ENCODE peak calls at places on chromosomes 5 and 9, in eight cellular contexts. One of them, this sample, is unnamed.

GRCh38 chr5:80119337-80119736 is 84.2 kb downstream of the THBS4 start:
- DNase-seq in body of pancreas: no peak
- DNase-seq in iPS DF 6.9: no peak
- DNase-seq in astrocyte: no peak
- DNase-seq in fibroblast of lung: no peak
- DNase-seq in neural progenitor cell: no peak
- DNase-seq in CD8-positive, alpha-beta T cell: no peak
- DNase-seq in HCT116: no peak
- DNase-seq in this sample: no peak

GRCh38 chr5:169431386-169431785 is 130.4 kb upstream of the SLIT3 start:
- DNase-seq in neural progenitor cell: no peak
- DNase-seq in iPS DF 6.9: no peak
- DNase-seq in astrocyte: no peak
- DNase-seq in fibroblast of lung: no peak
- DNase-seq in body of pancreas: no peak
- DNase-seq in CD8-positive, alpha-beta T cell: no peak
- DNase-seq in HCT116: no peak
- DNase-seq in this sample: peak; percentile 57

GRCh38 chr5:51816427-51816826 is 433.2 kb downstream of the ISL1 start:
- DNase-seq in body of pancreas: no peak
- DNase-seq in iPS DF 6.9: no peak
- DNase-seq in neural progenitor cell: no peak
- DNase-seq in fibroblast of lung: no peak
- DNase-seq in astrocyte: no peak
- DNase-seq in CD8-positive, alpha-beta T cell: no peak
- DNase-seq in HCT116: no peak
- DNase-seq in this sample: peak; percentile 82

GRCh38 chr5:157068339-157068738 is 9.4 kb upstream of the HAVCR1 start:
- DNase-seq in astrocyte: no peak
- DNase-seq in HCT116: no peak
- DNase-seq in fibroblast of lung: no peak
- DNase-seq in CD8-positive, alpha-beta T cell: no peak
- DNase-seq in iPS DF 6.9: no peak
- DNase-seq in neural progenitor cell: no peak
- DNase-seq in body of pancreas: no peak
- DNase-seq in this sample: no peak

GRCh38 chr5:16178745-16179372 is 732 bp downstream of the MARCHF11 start:
- DNase-seq in neural progenitor cell: peak; percentile 97
- DNase-seq in fibroblast of lung: peak; percentile 70
- DNase-seq in body of pancreas: peak; percentile 86
- DNase-seq in astrocyte: peak; percentile 54
- DNase-seq in iPS DF 6.9: peak; percentile 75
- DNase-seq in CD8-positive, alpha-beta T cell: no peak
- DNase-seq in HCT116: no peak
- DNase-seq in this sample: peak; percentile 32

GRCh38 chr9:16442622-16443021 is 427.8 kb downstream of the BNC2 start:
- DNase-seq in HCT116: no peak
- DNase-seq in neural progenitor cell: peak; percentile 30
- DNase-seq in iPS DF 6.9: no peak
- DNase-seq in body of pancreas: no peak
- DNase-seq in astrocyte: peak; percentile 71
- DNase-seq in CD8-positive, alpha-beta T cell: no peak
- DNase-seq in fibroblast of lung: peak; percentile 76
- DNase-seq in this sample: peak; percentile 63

GRCh38 chr5:43601454-43602260 is 1.3 kb upstream of the NNT start:
- DNase-seq in body of pancreas: no peak
- DNase-seq in neural progenitor cell: no peak
- DNase-seq in iPS DF 6.9: no peak
- DNase-seq in CD8-positive, alpha-beta T cell: no peak
- DNase-seq in astrocyte: peak; percentile 50
- DNase-seq in HCT116: no peak
- DNase-seq in fibroblast of lung: peak; percentile 58
- DNase-seq in this sample: peak; percentile 55

GRCh38 chr9:101458955-101459631 is 23.5 kb upstream of the ALDOB start:
- DNase-seq in HCT116: peak; percentile 79
- DNase-seq in iPS DF 6.9: peak; percentile 67
- DNase-seq in astrocyte: peak; percentile 54
- DNase-seq in body of pancreas: peak; percentile 69
- DNase-seq in CD8-positive, alpha-beta T cell: no peak
- DNase-seq in fibroblast of lung: peak; percentile 66
- DNase-seq in neural progenitor cell: peak; percentile 75
- DNase-seq in this sample: peak; percentile 81

GRCh38 chr5:10934789-10935355 is 173.8 kb upstream of the DAP start:
- DNase-seq in neural progenitor cell: no peak
- DNase-seq in HCT116: no peak
- DNase-seq in fibroblast of lung: no peak
- DNase-seq in CD8-positive, alpha-beta T cell: no peak
- DNase-seq in astrocyte: no peak
- DNase-seq in body of pancreas: no peak
- DNase-seq in iPS DF 6.9: no peak
- DNase-seq in this sample: no peak

GRCh38 chr9:126235350-126235740 is 91.3 kb upstream of the MVB12B start:
- DNase-seq in fibroblast of lung: no peak
- DNase-seq in CD8-positive, alpha-beta T cell: no peak
- DNase-seq in neural progenitor cell: no peak
- DNase-seq in HCT116: no peak
- DNase-seq in astrocyte: no peak
- DNase-seq in iPS DF 6.9: no peak
- DNase-seq in body of pancreas: no peak
- DNase-seq in this sample: no peak

GRCh38 chr9:78132688-78133033 is 101.0 kb upstream of the GNAQ start:
- DNase-seq in iPS DF 6.9: no peak
- DNase-seq in astrocyte: no peak
- DNase-seq in fibroblast of lung: no peak
- DNase-seq in HCT116: no peak
- DNase-seq in neural progenitor cell: no peak
- DNase-seq in CD8-positive, alpha-beta T cell: no peak
- DNase-seq in body of pancreas: no peak
- DNase-seq in this sample: no peak
- H3K4me3 ChIP-seq in iPS DF 6.9: no peak overlapping the region
- H3K4me3 ChIP-seq in astrocyte: no peak overlapping the region
- H3K4me3 ChIP-seq in fibroblast of lung: peak overlapping the region; percentile 43
- H3K4me3 ChIP-seq in HCT116: no peak overlapping the region
- H3K4me3 ChIP-seq in neural progenitor cell: no peak overlapping the region
- H3K4me3 ChIP-seq in CD8-positive, alpha-beta T cell: peak overlapping the region; percentile 14
- H3K4me3 ChIP-seq in body of pancreas: no peak overlapping the region
- H3K4me3 ChIP-seq in this sample: no peak overlapping the region

GRCh38 chr9:98806394-98807069 is 938 bp upstream of the GALNT12 start:
- DNase-seq in body of pancreas: no peak
- DNase-seq in neural progenitor cell: no peak
- DNase-seq in HCT116: no peak
- DNase-seq in CD8-positive, alpha-beta T cell: no peak
- DNase-seq in fibroblast of lung: peak; percentile 21
- DNase-seq in iPS DF 6.9: no peak
- DNase-seq in astrocyte: no peak
- DNase-seq in this sample: no peak
- H3K4me3 ChIP-seq in body of pancreas: no peak overlapping the region
- H3K4me3 ChIP-seq in neural progenitor cell: no peak overlapping the region
- H3K4me3 ChIP-seq in HCT116: no peak overlapping the region
- H3K4me3 ChIP-seq in CD8-positive, alpha-beta T cell: peak overlapping the region; percentile 38
- H3K4me3 ChIP-seq in fibroblast of lung: no peak overlapping the region
- H3K4me3 ChIP-seq in iPS DF 6.9: no peak overlapping the region
- H3K4me3 ChIP-seq in astrocyte: no peak overlapping the region
- H3K4me3 ChIP-seq in this sample: no peak overlapping the region

GRCh38 chr5:137461636-137462596 is 37.2 kb downstream of the SPOCK1 start:
- DNase-seq in body of pancreas: no peak
- DNase-seq in HCT116: no peak
- DNase-seq in neural progenitor cell: peak; percentile 22
- DNase-seq in fibroblast of lung: no peak
- DNase-seq in iPS DF 6.9: peak; percentile 5
- DNase-seq in CD8-positive, alpha-beta T cell: no peak
- DNase-seq in astrocyte: no peak
- DNase-seq in this sample: no peak
- H3K4me3 ChIP-seq in body of pancreas: no peak overlapping the region
- H3K4me3 ChIP-seq in HCT116: no peak overlapping the region
- H3K4me3 ChIP-seq in neural progenitor cell: no peak overlapping the region
- H3K4me3 ChIP-seq in fibroblast of lung: no peak overlapping the region
- H3K4me3 ChIP-seq in iPS DF 6.9: no peak overlapping the region
- H3K4me3 ChIP-seq in CD8-positive, alpha-beta T cell: no peak overlapping the region
- H3K4me3 ChIP-seq in astrocyte: no peak overlapping the region
- H3K4me3 ChIP-seq in this sample: no peak overlapping the region

DNA sequence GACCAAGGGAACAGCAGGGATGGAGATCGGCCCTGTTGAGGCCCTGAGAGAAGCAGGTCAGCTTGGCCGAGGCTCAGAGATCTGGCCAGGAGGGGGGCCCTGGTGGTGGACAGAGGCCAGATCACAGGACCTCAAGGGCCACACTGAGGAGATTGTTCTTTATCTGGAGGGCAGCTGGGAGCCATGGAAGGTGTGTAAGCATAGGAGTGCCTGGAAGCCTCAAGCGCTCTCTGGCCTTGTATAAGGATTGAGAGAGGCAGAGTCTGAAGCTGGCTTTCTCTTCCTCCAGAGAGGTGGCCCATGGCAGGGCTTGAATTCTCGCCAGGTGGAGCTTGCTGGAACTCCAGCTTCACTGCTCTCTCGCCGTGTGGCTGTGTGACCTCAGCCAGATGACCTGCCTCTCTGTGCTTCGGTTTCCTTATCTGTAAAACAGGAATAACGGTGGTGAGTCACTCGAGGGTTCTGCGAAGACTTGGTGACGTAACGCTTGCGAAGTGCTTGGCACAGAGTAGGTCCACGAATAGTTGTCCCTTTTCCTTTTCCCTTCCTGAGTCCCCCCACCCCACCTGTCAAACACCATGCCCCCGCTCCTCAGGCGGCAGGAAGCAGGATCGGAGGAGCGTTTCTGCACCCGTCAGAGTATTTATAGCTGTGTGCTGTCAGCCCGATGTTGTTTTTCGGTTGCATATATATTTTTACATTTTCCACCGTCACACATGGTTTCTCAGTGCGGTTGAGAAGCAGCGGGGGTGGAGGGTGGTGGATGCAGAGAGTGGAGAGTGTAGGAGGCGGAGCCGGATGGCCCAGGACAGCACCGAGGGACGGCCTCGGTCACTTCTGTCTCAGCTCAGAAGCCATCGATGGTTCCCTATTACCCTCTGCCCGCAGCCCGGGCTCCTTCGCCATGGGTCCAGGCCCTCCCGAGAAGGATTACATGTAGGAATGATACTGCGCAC is 17.0 kb upstream of the CRB2 start:
- DNase-seq in fibroblast of lung: peak; percentile 44
- DNase-seq in neural progenitor cell: no peak
- DNase-seq in iPS DF 6.9: no peak
- DNase-seq in CD8-positive, alpha-beta T cell: peak; percentile 60
- DNase-seq in astrocyte: peak; percentile 30
- DNase-seq in HCT116: no peak
- DNase-seq in body of pancreas: peak; percentile 19
- DNase-seq in this sample: no peak
- H3K4me3 ChIP-seq in fibroblast of lung: no peak overlapping the region
- H3K4me3 ChIP-seq in neural progenitor cell: no peak overlapping the region
- H3K4me3 ChIP-seq in iPS DF 6.9: no peak overlapping the region
- H3K4me3 ChIP-seq in CD8-positive, alpha-beta T cell: peak overlapping the region; percentile 65
- H3K4me3 ChIP-seq in astrocyte: no peak overlapping the region
- H3K4me3 ChIP-seq in HCT116: no peak overlapping the region
- H3K4me3 ChIP-seq in body of pancreas: no peak overlapping the region
- H3K4me3 ChIP-seq in this sample: no peak overlapping the region

GRCh38 chr9:122464633-122465567 is 12.8 kb downstream of the OR1J1 start:
- DNase-seq in iPS DF 6.9: no peak
- DNase-seq in astrocyte: peak; percentile 71
- DNase-seq in body of pancreas: peak; percentile 91
- DNase-seq in HCT116: peak; percentile 68
- DNase-seq in fibroblast of lung: peak; percentile 81
- DNase-seq in CD8-positive, alpha-beta T cell: peak; percentile 67
- DNase-seq in neural progenitor cell: peak; percentile 73
- DNase-seq in this sample: peak; percentile 78
- H3K4me3 ChIP-seq in iPS DF 6.9: no peak overlapping the region
- H3K4me3 ChIP-seq in astrocyte: peak overlapping the region; percentile 54
- H3K4me3 ChIP-seq in body of pancreas: peak overlapping the region; percentile 10
- H3K4me3 ChIP-seq in HCT116: peak overlapping the region; percentile 35
- H3K4me3 ChIP-seq in fibroblast of lung: peak overlapping the region; percentile 36
- H3K4me3 ChIP-seq in CD8-positive, alpha-beta T cell: peak overlapping the region; percentile 47
- H3K4me3 ChIP-seq in neural progenitor cell: no peak overlapping the region
- H3K4me3 ChIP-seq in this sample: no peak overlapping the region

GRCh38 chr5:149410071-149410470 is 31.0 kb upstream of the IL17B start:
- DNase-seq in HCT116: no peak
- DNase-seq in fibroblast of lung: no peak
- DNase-seq in iPS DF 6.9: no peak
- DNase-seq in neural progenitor cell: no peak
- DNase-seq in body of pancreas: no peak
- DNase-seq in astrocyte: no peak
- DNase-seq in CD8-positive, alpha-beta T cell: no peak
- DNase-seq in this sample: no peak
- H3K4me3 ChIP-seq in HCT116: no peak overlapping the region
- H3K4me3 ChIP-seq in fibroblast of lung: peak overlapping the region; percentile 86
- H3K4me3 ChIP-seq in iPS DF 6.9: no peak overlapping the region
- H3K4me3 ChIP-seq in neural progenitor cell: no peak overlapping the region
- H3K4me3 ChIP-seq in body of pancreas: no peak overlapping the region
- H3K4me3 ChIP-seq in astrocyte: peak overlapping the region; percentile 89
- H3K4me3 ChIP-seq in CD8-positive, alpha-beta T cell: no peak overlapping the region
- H3K4me3 ChIP-seq in this sample: no peak overlapping the region

GRCh38 chr9:128123451-128124080 is 4.0 kb downstream of the PTGES2 start:
- DNase-seq in neural progenitor cell: no peak
- DNase-seq in HCT116: no peak
- DNase-seq in body of pancreas: no peak
- DNase-seq in astrocyte: no peak
- DNase-seq in iPS DF 6.9: no peak
- DNase-seq in fibroblast of lung: no peak
- DNase-seq in CD8-positive, alpha-beta T cell: no peak
- DNase-seq in this sample: no peak

GRCh38 chr9:128122809-128123175 is 4.7 kb downstream of the PTGES2 start:
- DNase-seq in body of pancreas: no peak
- DNase-seq in astrocyte: no peak
- DNase-seq in CD8-positive, alpha-beta T cell: no peak
- DNase-seq in neural progenitor cell: no peak
- DNase-seq in HCT116: no peak
- DNase-seq in fibroblast of lung: no peak
- DNase-seq in iPS DF 6.9: no peak
- DNase-seq in this sample: no peak

GRCh38 chr9:128124451-128124850 is 3.1 kb downstream of the PTGES2 start:
- DNase-seq in astrocyte: no peak
- DNase-seq in fibroblast of lung: no peak
- DNase-seq in CD8-positive, alpha-beta T cell: no peak
- DNase-seq in iPS DF 6.9: no peak
- DNase-seq in body of pancreas: no peak
- DNase-seq in neural progenitor cell: no peak
- DNase-seq in HCT116: no peak
- DNase-seq in this sample: no peak

GRCh38 chr9:128125575-128126354 is 1.8 kb downstream of the PTGES2 start:
- DNase-seq in astrocyte: no peak
- DNase-seq in iPS DF 6.9: no peak
- DNase-seq in fibroblast of lung: no peak
- DNase-seq in neural progenitor cell: no peak
- DNase-seq in HCT116: no peak
- DNase-seq in body of pancreas: no peak
- DNase-seq in CD8-positive, alpha-beta T cell: no peak
- DNase-seq in this sample: no peak

GRCh38 chr9:128124873-128125574 is 2.5 kb downstream of the PTGES2 start:
- DNase-seq in HCT116: peak; percentile 46
- DNase-seq in CD8-positive, alpha-beta T cell: peak; percentile 46
- DNase-seq in astrocyte: peak; percentile 14
- DNase-seq in fibroblast of lung: peak; percentile 47
- DNase-seq in neural progenitor cell: peak; percentile 76
- DNase-seq in body of pancreas: peak; percentile 68
- DNase-seq in iPS DF 6.9: peak; percentile 54
- DNase-seq in this sample: peak; percentile 58
- H3K4me3 ChIP-seq in HCT116: no peak overlapping the region
- H3K4me3 ChIP-seq in CD8-positive, alpha-beta T cell: no peak overlapping the region
- H3K4me3 ChIP-seq in astrocyte: no peak overlapping the region
- H3K4me3 ChIP-seq in fibroblast of lung: no peak overlapping the region
- H3K4me3 ChIP-seq in neural progenitor cell: no peak overlapping the region
- H3K4me3 ChIP-seq in body of pancreas: no peak overlapping the region
- H3K4me3 ChIP-seq in iPS DF 6.9: no peak overlapping the region
- H3K4me3 ChIP-seq in this sample: no peak overlapping the region

GRCh38 chr5:141199359-141200235 is at the start of gene PCDHB11:
- DNase-seq in HCT116: no peak
- DNase-seq in fibroblast of lung: no peak
- DNase-seq in iPS DF 6.9: no peak
- DNase-seq in neural progenitor cell: peak; percentile 53
- DNase-seq in body of pancreas: peak; percentile 52
- DNase-seq in CD8-positive, alpha-beta T cell: no peak
- DNase-seq in astrocyte: no peak
- DNase-seq in this sample: no peak
- H3K4me3 ChIP-seq in HCT116: no peak within 1 kb of the TSS
- H3K4me3 ChIP-seq in fibroblast of lung: no peak within 1 kb of the TSS
- H3K4me3 ChIP-seq in iPS DF 6.9: no peak within 1 kb of the TSS
- H3K4me3 ChIP-seq in neural progenitor cell: no peak within 1 kb of the TSS
- H3K4me3 ChIP-seq in body of pancreas: peak within 1 kb of the TSS; percentile 15
- H3K4me3 ChIP-seq in CD8-positive, alpha-beta T cell: no peak within 1 kb of the TSS
- H3K4me3 ChIP-seq in astrocyte: no peak within 1 kb of the TSS
- H3K4me3 ChIP-seq in this sample: peak within 1 kb of the TSS; percentile 2

This sample was measured in bronchial epithelial cell.